ENCODE peak calls at places on chromosome 19, in four cellular contexts. Z, H, N and M are unnamed samples.
A peak's percentile ranks its signal among the peaks of the same experiment; 100 is the strongest.

GRCh38 chr19:45440873-45441654 is 17.3 kb upstream of the ERCC1 start:
- DNase-seq in H (peak; percentile 57), Z (no peak), N (no peak), M (peak; percentile 79)

GRCh38 chr19:49758292-49758691 is 4.8 kb downstream of the TSKS start:
- DNase-seq in H (peak; percentile 83), N (no peak), Z (peak; percentile 35), M (peak; percentile 17)

GRCh38 chr19:49042177-49042576 is 1.5 kb upstream of the CGB5 start:
- DNase-seq in H (no peak), N (no peak), Z (no peak), M (no peak)

GRCh38 chr19:52221031-52221430 is 31.2 kb downstream of the PPP2R1A start:
- DNase-seq in Z (no peak), N (no peak), H (no peak), M (no peak)

GRCh38 chr19:49932731-49933131 is 3.4 kb upstream of the NUP62 start:
- DNase-seq in H (no peak), Z (no peak), N (no peak), M (no peak)

GRCh38 chr19:13262450-13262849 is 112.2 kb downstream of the IER2 start:
- DNase-seq in Z (peak; percentile 43), N (peak; percentile 66), H (peak; percentile 61), M (peak; percentile 57)

GRCh38 chr19:40862785-40863184 is 12.5 kb upstream of the CYP2A6 start:
- DNase-seq in N (no peak), H (no peak), Z (no peak), M (no peak)

GRCh38 chr19:39170398-39171231 is 26.1 kb upstream of the NCCRP1 start:
- DNase-seq in Z (no peak), H (no peak), N (no peak), M (no peak)

GRCh38 chr19:4089400-4089908 is 22.8 kb upstream of the ZBTB7A start:
- DNase-seq in Z (no peak), H (no peak), N (no peak), M (no peak)

GRCh38 chr19:57317503-57317902 is 2.8 kb upstream of the ZNF543 start:
- DNase-seq in N (peak; percentile 36), Z (no peak), H (no peak), M (no peak)

GRCh38 chr19:52190679-52191293 is 934 bp downstream of the PPP2R1A start:
- DNase-seq in Z (no peak), H (peak; percentile 46), N (peak; percentile 56), M (no peak)

GRCh38 chr19:35853038-35853756 is 893 bp upstream of the NPHS1 start:
- DNase-seq in Z (no peak), H (no peak), N (no peak), M (no peak)

GRCh38 chr19:6480843-6481415 is 658 bp downstream of the DENND1C start:
- DNase-seq in Z (no peak), H (no peak), N (no peak), M (no peak)

GRCh38 chr19:46692918-46693722 is 23.8 kb downstream of the PRKD2 start:
- DNase-seq in Z (no peak), H (no peak), N (peak; percentile 13), M (peak; percentile 3)

GRCh38 chr19:8641908-8642547 is 11.6 kb downstream of the NFILZ start:
- DNase-seq in H (peak; percentile 65), N (peak; percentile 44), Z (peak; percentile 38), M (peak; percentile 53)

GRCh38 chr19:47419037-47419783 is at the start of gene MEIS3:
- DNase-seq in N (peak; percentile 81), H (no peak), Z (no peak), M (no peak)

GRCh38 chr19:23882493-23882892 is 32.2 kb upstream of the ZNF726 start:
- DNase-seq in N (no peak), H (no peak), Z (no peak), M (no peak)

GRCh38 chr19:51882518-51882917 is 5.2 kb downstream of the ZNF577 start:
- DNase-seq in H (no peak), Z (no peak), N (no peak), M (no peak)

GRCh38 chr19:58585442-58586130 is 12.5 kb upstream of the MZF1 start:
- DNase-seq in H (peak; percentile 28), Z (no peak), N (no peak), M (no peak)

GRCh38 chr19:13103961-13104847 is 1.5 kb upstream of the LYL1 start:
- DNase-seq in H (no peak), N (peak; percentile 81), Z (peak; percentile 31), M (peak; percentile 81)

GRCh38 chr19:57103573-57104277 is 16.1 kb upstream of the USP29 start:
- DNase-seq in H (peak; percentile 47), Z (peak; percentile 28), N (peak; percentile 79), M (peak; percentile 54)

GRCh38 chr19:4993683-4994082 is 24.8 kb downstream of the KDM4B start:
- DNase-seq in N (no peak), Z (no peak), H (no peak), M (no peak)

GRCh38 chr19:44690131-44690440 is 8.9 kb upstream of the CEACAM16 start:
- DNase-seq in Z (no peak), H (no peak), N (no peak), M (no peak)

GRCh38 chr19:10501971-10502523 is 1.1 kb downstream of the KEAP1 start:
- DNase-seq in H (peak; percentile 29), N (peak; percentile 90), Z (peak; percentile 65), M (no peak)

GRCh38 chr19:40247178-40247577 is 20.7 kb upstream of the CCNP start:
- DNase-seq in H (no peak), Z (no peak), N (no peak), M (no peak)

GRCh38 chr19:58089846-58090245 is 8.2 kb downstream of the ZSCAN18 start:
- DNase-seq in N (no peak), H (no peak), Z (no peak), M (no peak)

GRCh38 chr19:22026687-22027086 is 15.9 kb upstream of the ZNF208 start:
- DNase-seq in Z (no peak), H (no peak), N (no peak), M (no peak)

GRCh38 chr19:50203281-50204080 is at the start of gene MYH14:
- DNase-seq in N (peak; percentile 82), H (no peak), Z (peak; percentile 99), M (peak; percentile 96)

GRCh38 chr19:50311723-50312635 is 17.2 kb downstream of the KCNC3 start:
- DNase-seq in N (peak; percentile 93), H (no peak), Z (peak; percentile 94), M (peak; percentile 85)

GRCh38 chr19:35166100-35167063 is 11.8 kb downstream of the FXYD5 start:
- DNase-seq in H (no peak), N (no peak), Z (no peak), M (peak; percentile 86)

GRCh38 chr19:23415561-23416191 is 20.4 kb upstream of the ZNF91 start:
- DNase-seq in Z (no peak), N (peak; percentile 86), H (no peak), M (no peak)

GRCh38 chr19:11781295-11782057 is 14.7 kb downstream of the ZNF441 start:
- DNase-seq in H (peak; percentile 7), Z (no peak), N (no peak), M (no peak)

GRCh38 chr19:49165111-49165750 is 7.6 kb downstream of the TRPM4 start:
- DNase-seq in H (no peak), N (no peak), Z (no peak), M (no peak)

GRCh38 chr19:55526216-55527196 is 10.4 kb downstream of the SBK2 start:
- DNase-seq in Z (peak; percentile 82), H (peak; percentile 87), N (peak; percentile 57), M (no peak)

GRCh38 chr19:30254789-30255188 is 117.4 kb upstream of the ZNF536 start:
- DNase-seq in Z (no peak), N (no peak), H (no peak), M (no peak)

GRCh38 chr19:8609210-8610040 is 1.1 kb downstream of the ADAMTS10 start:
- DNase-seq in H (peak; percentile 60), Z (peak; percentile 44), N (peak; percentile 92), M (peak; percentile 32)

GRCh38 chr19:32580901-32581703 is at the start of gene PDCD5:
- DNase-seq in N (peak; percentile 99), H (peak; percentile 89), Z (peak; percentile 98), M (peak; percentile 94)

GRCh38 chr19:15283141-15283885 is 49.0 kb downstream of the BRD4 start:
- DNase-seq in H (peak; percentile 59), N (no peak), Z (no peak), M (no peak)
- TF ChIP-seq RFX5 in H (no peak), N (no peak), Z (no peak), M (no peak)

GRCh38 chr19:16324064-16324383 is 602 bp upstream of the KLF2 start:
- DNase-seq in Z (no peak), H (no peak), N (no peak), M (no peak)

GRCh38 chr19:16325671-16326400 is 1.2 kb downstream of the KLF2 start:
- DNase-seq in H (no peak), N (peak; percentile 52), Z (no peak), M (no peak)

GRCh38 chr19:16324384-16325160 is at the start of gene KLF2:
- DNase-seq in Z (peak; percentile 80), H (peak; percentile 90), N (peak; percentile 89), M (peak; percentile 92)

GRCh38 chr19:16326401-16327130 is 1.9 kb downstream of the KLF2 start:
- DNase-seq in Z (no peak), N (no peak), H (no peak), M (no peak)

DNA sequence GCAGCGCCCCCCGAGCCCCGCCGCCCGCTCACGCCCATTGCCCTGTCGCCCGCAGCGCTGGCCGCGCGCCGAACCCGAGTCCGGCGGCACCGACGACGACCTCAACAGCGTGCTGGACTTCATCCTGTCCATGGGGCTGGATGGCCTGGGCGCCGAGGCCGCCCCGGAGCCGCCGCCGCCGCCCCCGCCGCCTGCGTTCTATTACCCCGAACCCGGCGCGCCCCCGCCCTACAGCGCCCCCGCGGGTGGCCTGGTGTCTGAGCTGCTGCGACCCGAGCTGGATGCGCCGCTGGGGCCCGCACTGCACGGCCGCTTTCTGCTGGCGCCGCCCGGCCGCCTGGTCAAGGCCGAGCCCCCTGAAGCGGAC is 518 bp downstream of the KLF2 start:
- DNase-seq in N (peak; percentile 65), H (no peak), Z (no peak), M (peak; percentile 75)
- TF ChIP-seq RFX5 in N (no peak), H (no peak), Z (no peak), M (no peak)

DNA sequence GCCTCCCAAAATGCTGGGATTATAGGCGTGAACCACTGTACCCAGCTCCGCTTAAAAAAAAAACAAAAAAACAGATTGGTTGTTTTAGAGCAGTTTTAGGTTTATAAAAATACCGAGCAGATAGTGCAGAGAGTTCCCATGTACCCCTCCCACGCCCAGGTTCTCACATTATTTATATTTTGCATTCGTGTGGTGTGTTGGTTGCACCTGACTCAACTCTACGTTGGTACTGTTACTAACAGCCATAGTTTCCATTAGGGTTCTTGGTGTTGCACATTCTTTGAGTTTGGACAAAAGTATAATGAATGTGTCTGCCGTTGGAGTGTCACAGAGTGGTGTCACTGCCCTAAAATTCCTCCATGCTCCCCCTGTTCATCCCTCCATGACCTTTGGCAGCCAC is 29.1 kb downstream of the MYO9B start:
- DNase-seq in H (no peak), Z (no peak), N (no peak), M (no peak)
- TF ChIP-seq RFX5 in H (no peak), Z (no peak), N (no peak), M (no peak)

GRCh38 chr19:1970003-1970805 is 29.2 kb downstream of the CSNK1G2 start:
- DNase-seq in H (no peak), N (no peak), Z (no peak), M (no peak)
- TF ChIP-seq RFX5 in H (no peak), N (no peak), Z (no peak), M (no peak)